ENCODE peak calls at places on chromosomes 16 and 17, in four cellular contexts. L is body of pancreas, P is H9, X is endothelial cell. U is an unnamed sample.

GRCh38 chr16:86962913-86963312 is 354.3 kb downstream of the C16orf95 start:
- DNase-seq in L (peak), P (no peak), X (no peak), U (no peak)

GRCh38 chr17:1078831-1079561 is 82.1 kb downstream of the TIMM22 start:
- DNase-seq in L (no peak), P (peak), X (no peak), U (peak)

GRCh38 chr16:77406680-77407079 is 28.2 kb downstream of the ADAMTS18 start:
- DNase-seq in L (no peak), P (no peak), X (no peak), U (no peak)

GRCh38 chr16:19644877-19645276 is 73.2 kb downstream of the KNOP1 start:
- DNase-seq in L (no peak), P (no peak), X (no peak), U (peak)

GRCh38 chr17:41967141-41967920 is 736 bp downstream of the CNP start:
- DNase-seq in L (peak), P (no peak), X (no peak), U (no peak)

GRCh38 chr17:77127735-77128361 is 12.9 kb upstream of the SEC14L1 start:
- DNase-seq in L (peak), P (no peak), X (no peak), U (no peak)

GRCh38 chr17:19744492-19744891 is 3.6 kb downstream of the ALDH3A1 start:
- DNase-seq in L (no peak), P (no peak), X (no peak), U (no peak)

GRCh38 chr16:27346818-27347217 is 33.0 kb downstream of the IL4R start:
- DNase-seq in L (no peak), P (no peak), X (no peak), U (no peak)

GRCh38 chr16:4693956-4694663 is 748 bp downstream of the NUDT16L1 start:
- DNase-seq in L (peak), P (peak), X (peak), U (no peak)

GRCh38 chr16:29982560-29983419 is 9.1 kb downstream of the TAOK2 start:
- DNase-seq in L (no peak), P (no peak), X (no peak), U (no peak)

GRCh38 chr17:74971069-74971841 is 1.3 kb downstream of the HID1 start:
- DNase-seq in L (no peak), P (no peak), X (no peak), U (no peak)

GRCh38 chr17:12037970-12038369 is 17.3 kb downstream of the MAP2K4 start:
- DNase-seq in L (no peak), P (no peak), X (no peak), U (no peak)

GRCh38 chr16:49382916-49383315 is 9.3 kb downstream of the C16orf78 start:
- DNase-seq in L (no peak), P (peak), X (peak), U (no peak)

GRCh38 chr16:78340590-78340989 is 241.1 kb downstream of the WWOX start:
- DNase-seq in L (no peak), P (no peak), X (no peak), U (no peak)

DNA sequence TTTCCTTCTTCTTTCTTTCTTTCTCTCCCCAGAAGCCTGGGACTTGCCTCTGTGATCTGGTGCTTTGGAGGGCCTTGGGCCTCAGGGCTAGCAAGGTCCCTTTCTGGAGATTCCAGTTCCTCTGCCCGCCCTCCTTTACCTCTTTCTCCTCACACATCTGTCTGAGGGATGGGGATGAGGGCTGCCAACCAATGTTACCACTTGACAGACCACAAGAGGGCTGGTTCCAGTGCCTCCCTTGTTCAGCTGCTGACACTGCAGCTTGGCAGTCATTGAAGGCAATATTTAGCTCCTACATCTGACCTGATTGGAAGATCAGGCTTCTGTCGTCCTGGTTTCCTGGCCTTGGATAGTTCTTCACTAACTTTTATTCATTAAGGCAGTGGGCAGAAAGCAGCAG is 3.6 kb upstream of the ZNF652 start:
- DNase-seq in L (peak), P (peak), X (peak), U (peak)
- TF ChIP-seq CTCF in L (no peak), P (peak), X (no peak), U (no peak)

GRCh38 chr17:80254396-80255241 is 6.0 kb upstream of the RNF213 start:
- DNase-seq in L (peak), P (peak), X (no peak), U (no peak)

GRCh38 chr17:80248894-80249710 is 11.6 kb upstream of the RNF213 start:
- DNase-seq in L (no peak), P (no peak), X (no peak), U (no peak)

GRCh38 chr17:80252871-80253270 is 7.8 kb upstream of the RNF213 start:
- DNase-seq in L (peak), P (peak), X (peak), U (peak)

GRCh38 chr17:80253631-80254395 is 6.8 kb upstream of the RNF213 start:
- DNase-seq in L (no peak), P (no peak), X (no peak), U (no peak)

DNA sequence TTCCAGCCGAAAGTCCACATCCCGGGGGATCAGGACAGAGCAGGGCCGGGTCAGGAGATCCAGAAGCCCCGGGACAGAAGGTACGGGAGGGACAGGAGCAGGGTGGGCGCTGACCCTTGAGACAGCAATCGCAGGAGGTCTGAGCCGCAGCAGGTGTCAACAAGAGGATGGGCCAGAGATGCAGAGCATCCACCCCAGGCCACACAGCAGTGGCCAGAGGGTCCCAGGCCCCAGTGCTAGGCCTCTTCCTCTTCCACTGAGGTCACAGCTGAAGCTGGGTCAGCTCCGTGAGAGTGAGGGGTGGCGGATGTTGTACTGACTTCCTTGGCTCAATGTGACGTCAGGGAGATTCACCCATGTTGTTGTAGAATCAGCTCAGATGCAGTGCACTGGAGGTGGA is 8.7 kb upstream of the RNF213 start:
- DNase-seq in L (no peak), P (no peak), X (no peak), U (no peak)
- TF ChIP-seq CTCF in L (no peak), P (no peak), X (no peak), U (no peak)

GRCh38 chr16:24141466-24141865 is 114.7 kb upstream of the CACNG3 start:
- DNase-seq in L (no peak), P (no peak), X (no peak), U (no peak)

GRCh38 chr16:24141917-24142316 is 114.2 kb upstream of the CACNG3 start:
- DNase-seq in L (no peak), P (no peak), X (no peak), U (no peak)

GRCh38 chr16:24139282-24139681 is 116.9 kb upstream of the CACNG3 start:
- DNase-seq in L (no peak), P (peak), X (no peak), U (no peak)

GRCh38 chr16:24135624-24136296 is 120.4 kb upstream of the CACNG3 start:
- DNase-seq in L (no peak), P (peak), X (no peak), U (no peak)

GRCh38 chr16:24138024-24138423 is 118.1 kb upstream of the CACNG3 start:
- DNase-seq in L (no peak), P (peak), X (no peak), U (no peak)
- TF ChIP-seq CTCF in L (no peak), P (no peak), X (no peak), U (no peak)

GRCh38 chr17:48522031-48522593 is 8.7 kb downstream of the HOXB1 start:
- DNase-seq in L (no peak), P (peak), X (no peak), U (no peak)
- TF ChIP-seq CTCF in L (no peak), P (no peak), X (no peak), U (no peak)

U was measured in glutamatergic neuron.